ENCODE peak calls at places on chromosomes 6 and 20, in ten cellular contexts. F is glutamatergic neuron; J is thyroid gland; O is T-helper 1 cell; M is GM18507; Z is globus pallidus; I is hypothalamus; E is left cardiac atrium; K is upper lobe of right lung; P is stimulated activated naive CD8-positive, alpha-beta T cell treated with anti-CD3 and anti-CD28 coated beads, Interleukin-15, Interleukin-2, amounts not matched to agents 100 U/mL and 50 U/mL, for 24 hours. D is an unnamed sample.

GRCh38 chr6:111709201-111709600 is 103.5 kb upstream of the TRAF3IP2 start:
- DNase-seq in F (no peak), J (no peak), O (no peak), M (no peak), Z (no peak), I (no peak), E (no peak), K (no peak), P (no peak), D (no peak)

GRCh38 chr6:106324726-106325335 is 729 bp downstream of the ATG5 start:
- DNase-seq in F (no peak), J (no peak), O (no peak), M (no peak), Z (no peak), I (no peak), E (no peak), K (no peak), P (no peak), D (no peak)

GRCh38 chr6:143005816-143006215 is 54.9 kb upstream of the AIG1 start:
- DNase-seq in F (no peak), J (no peak), O (no peak), M (no peak), Z (no peak), I (no peak), E (no peak), K (no peak), P (no peak), D (no peak)

GRCh38 chr6:152981989-152982767 is 663 bp downstream of the FBXO5 start:
- DNase-seq in F (peak), J (peak), O (peak), M (no peak), Z (no peak), I (no peak), E (no peak), K (peak), P (peak), D (no peak)

GRCh38 chr20:28562510-28562898 is 2695.0 kb upstream of the DEFB115 start:
- DNase-seq in F (no peak), J (no peak), O (no peak), M (no peak), Z (no peak), I (no peak), E (no peak), K (no peak), P (no peak), D (no peak)

GRCh38 chr6:26195924-26196845 is 109.0 kb downstream of the HFE start:
- DNase-seq in F (no peak), J (peak), O (no peak), M (no peak), Z (no peak), I (no peak), E (no peak), K (no peak), P (peak), D (no peak)

GRCh38 chr20:478949-479429 is 16.7 kb upstream of the TBC1D20 start:
- DNase-seq in F (no peak), J (no peak), O (no peak), M (peak), Z (peak), I (no peak), E (no peak), K (no peak), P (no peak), D (no peak)

GRCh38 chr20:16904751-16905150 is 156.6 kb downstream of the OTOR start:
- DNase-seq in F (no peak), J (no peak), O (no peak), M (no peak), Z (no peak), I (no peak), E (no peak), K (no peak), P (no peak), D (no peak)

GRCh38 chr20:32743237-32744112 is at the start of gene COMMD7:
- DNase-seq in F (peak), J (peak), O (peak), M (no peak), Z (peak), I (peak), E (peak), K (peak), P (peak), D (peak)

GRCh38 chr6:109370336-109370735 is 11.9 kb downstream of the CD164 start:
- DNase-seq in F (no peak), J (no peak), O (no peak), M (no peak), Z (no peak), I (no peak), E (no peak), K (no peak), P (no peak), D (no peak)

GRCh38 chr6:111958534-111958933 is 85.3 kb upstream of the FYN start:
- DNase-seq in F (peak), J (no peak), O (no peak), M (no peak), Z (no peak), I (no peak), E (no peak), K (no peak), P (no peak), D (no peak)

GRCh38 chr6:125519367-125519766 is 217.6 kb upstream of the HDDC2 start:
- DNase-seq in F (no peak), J (no peak), O (no peak), M (no peak), Z (no peak), I (no peak), E (no peak), K (no peak), P (no peak), D (no peak)

GRCh38 chr6:26322645-26323482 is 42.1 kb upstream of the BTN3A2 start:
- DNase-seq in F (no peak), J (peak), O (peak), M (no peak), Z (peak), I (no peak), E (no peak), K (no peak), P (peak), D (peak)

GRCh38 chr6:33878541-33878940 is 74.7 kb upstream of the MLN start:
- DNase-seq in F (no peak), J (no peak), O (no peak), M (no peak), Z (no peak), I (no peak), E (no peak), K (no peak), P (no peak), D (no peak)

GRCh38 chr6:137233561-137234504 is 14.6 kb upstream of the IFNGR1 start:
- DNase-seq in F (no peak), J (peak), O (no peak), M (no peak), Z (no peak), I (no peak), E (peak), K (no peak), P (no peak), D (no peak)

GRCh38 chr6:130366011-130366963 is at the start of gene TMEM200A:
- DNase-seq in F (peak), J (peak), O (peak), M (no peak), Z (no peak), I (peak), E (peak), K (peak), P (peak), D (no peak)

GRCh38 chr6:104402572-104402971 is 457.1 kb downstream of the HACE1 start:
- DNase-seq in F (no peak), J (no peak), O (no peak), M (no peak), Z (no peak), I (no peak), E (no peak), K (no peak), P (no peak), D (no peak)

GRCh38 chr20:35012227-35013069 is 56.8 kb downstream of the MYH7B start:
- DNase-seq in F (no peak), J (no peak), O (no peak), M (no peak), Z (no peak), I (no peak), E (peak), K (no peak), P (no peak), D (no peak)

GRCh38 chr20:11261533-11262000 is 587.8 kb upstream of the JAG1 start:
- DNase-seq in F (no peak), J (no peak), O (no peak), M (no peak), Z (no peak), I (no peak), E (no peak), K (no peak), P (no peak), D (no peak)

GRCh38 chr6:68638225-68638900 is 3.3 kb downstream of the ADGRB3 start:
- DNase-seq in F (peak), J (peak), O (no peak), M (no peak), Z (peak), I (peak), E (peak), K (no peak), P (peak), D (no peak)

GRCh38 chr6:114020223-114020622 is 49.3 kb upstream of the HDAC2 start:
- DNase-seq in F (no peak), J (no peak), O (no peak), M (no peak), Z (no peak), I (no peak), E (no peak), K (no peak), P (no peak), D (peak)

GRCh38 chr6:82588020-82588419 is 224.4 kb downstream of the TPBG start:
- DNase-seq in F (no peak), J (no peak), O (no peak), M (no peak), Z (no peak), I (no peak), E (no peak), K (no peak), P (no peak), D (no peak)

GRCh38 chr6:28880894-28881780 is 42.6 kb downstream of the TRIM27 start:
- DNase-seq in F (peak), J (peak), O (no peak), M (no peak), Z (peak), I (peak), E (peak), K (no peak), P (peak), D (no peak)

GRCh38 chr6:31305674-31306219 is 33.9 kb upstream of the HLA-C start:
- DNase-seq in F (no peak), J (no peak), O (no peak), M (no peak), Z (no peak), I (no peak), E (no peak), K (no peak), P (no peak), D (no peak)

GRCh38 chr20:63333241-63333836 is 27.8 kb downstream of the CHRNA4 start:
- DNase-seq in F (no peak), J (peak), O (no peak), M (no peak), Z (no peak), I (no peak), E (no peak), K (no peak), P (no peak), D (no peak)

GRCh38 chr20:4876731-4877130 is 124.6 kb downstream of the SLC23A2 start:
- DNase-seq in F (no peak), J (no peak), O (no peak), M (no peak), Z (no peak), I (no peak), E (no peak), K (no peak), P (no peak), D (no peak)

GRCh38 chr20:22374678-22375590 is 209.4 kb downstream of the FOXA2 start:
- DNase-seq in F (no peak), J (no peak), O (no peak), M (no peak), Z (no peak), I (no peak), E (no peak), K (no peak), P (no peak), D (no peak)

GRCh38 chr6:34630040-34630439 is 66.5 kb downstream of the ILRUN start:
- DNase-seq in F (no peak), J (no peak), O (no peak), M (no peak), Z (no peak), I (no peak), E (no peak), K (no peak), P (no peak), D (no peak)

GRCh38 chr6:156689656-156690055 is 87.5 kb upstream of the ARID1B start:
- DNase-seq in F (no peak), J (no peak), O (no peak), M (no peak), Z (peak), I (no peak), E (no peak), K (no peak), P (no peak), D (no peak)

GRCh38 chr6:74597266-74597665 is 608.6 kb downstream of the COL12A1 start:
- DNase-seq in F (no peak), J (no peak), O (no peak), M (no peak), Z (no peak), I (no peak), E (no peak), K (no peak), P (no peak), D (no peak)

GRCh38 chr6:144922120-144922722 is 637.1 kb downstream of the UTRN start:
- DNase-seq in F (no peak), J (no peak), O (no peak), M (no peak), Z (no peak), I (no peak), E (peak), K (no peak), P (no peak), D (no peak)

GRCh38 chr20:42254673-42255072 is 636.5 kb upstream of the CHD6 start:
- DNase-seq in F (no peak), J (no peak), O (no peak), M (no peak), Z (no peak), I (no peak), E (no peak), K (no peak), P (no peak), D (no peak)

GRCh38 chr6:17038316-17038715 is 63.5 kb upstream of the STMND1 start:
- DNase-seq in F (no peak), J (no peak), O (no peak), M (no peak), Z (no peak), I (no peak), E (no peak), K (no peak), P (no peak), D (no peak)